ENCODE peak calls at places on chromosomes 1 and 21, in five cellular contexts. X is fibroblast of the conjunctiva, S is osteoblast, L is LoVo, U is activated gamma-delta T cell. G is an unnamed sample.

GRCh38 chr1:236514703-236515442 is 8.9 kb upstream of the LGALS8 start:
- DNase-seq in X (no peak), S (no peak), L (no peak), U (no peak), G (no peak)

GRCh38 chr1:221712776-221713431 is 29.0 kb downstream of the DUSP10 start:
- DNase-seq in X (no peak), S (no peak), L (no peak), U (no peak), G (peak)

GRCh38 chr1:3130268-3130667 is 61.3 kb downstream of the PRDM16 start:
- DNase-seq in X (no peak), S (no peak), L (no peak), U (no peak), G (no peak)

GRCh38 chr1:247415423-247416361 is at the start of gene NLRP3:
- DNase-seq in X (no peak), S (peak), L (peak), U (no peak), G (peak)

GRCh38 chr1:53376041-53376461 is 48.2 kb upstream of the LRP8 start:
- DNase-seq in X (no peak), S (no peak), L (no peak), U (no peak), G (no peak)

GRCh38 chr21:33924079-33924765 is 8.6 kb upstream of the ATP5PO start:
- DNase-seq in X (peak), S (peak), L (peak), U (no peak), G (peak)

GRCh38 chr1:24901791-24902470 is 28.1 kb downstream of the RUNX3 start:
- DNase-seq in X (no peak), S (peak), L (no peak), U (no peak), G (no peak)

GRCh38 chr21:27154451-27155129 is 187.7 kb upstream of the ADAMTS5 start:
- DNase-seq in X (no peak), S (no peak), L (no peak), U (no peak), G (no peak)

GRCh38 chr1:235998812-235999211 is 66.1 kb downstream of the NID1 start:
- DNase-seq in X (no peak), S (no peak), L (no peak), U (no peak), G (no peak)

GRCh38 chr1:68141079-68141800 is 90.8 kb upstream of the DIRAS3 start:
- DNase-seq in X (no peak), S (no peak), L (no peak), U (no peak), G (no peak)

GRCh38 chr1:90723561-90724108 is 6.5 kb upstream of the BARHL2 start:
- DNase-seq in X (no peak), S (peak), L (no peak), U (no peak), G (no peak)

GRCh38 chr1:204616683-204617082 is 68.9 kb downstream of the LRRN2 start:
- DNase-seq in X (no peak), S (no peak), L (no peak), U (no peak), G (no peak)

GRCh38 chr21:34834852-34835501 is 166.2 kb downstream of the CLIC6 start:
- DNase-seq in X (no peak), S (no peak), L (no peak), U (no peak), G (no peak)